ENCODE peak calls at places on chromosomes 6 and 20, in nine cellular contexts. One of them, this sample, is unnamed.

GRCh38 chr6:82741996-82742385 is 323.6 kb downstream of the UBE3D start:
- DNase-seq in tibial nerve: no peak
- DNase-seq in GM23338: peak; percentile 5
- DNase-seq in IMR-90: no peak
- DNase-seq in prostate gland: no peak
- DNase-seq in psoas muscle: no peak
- DNase-seq in stomach: no peak
- DNase-seq in neural progenitor cell: peak; percentile 83
- DNase-seq in CD8-positive, alpha-beta T cell: no peak
- DNase-seq in this sample: no peak

GRCh38 chr6:154337423-154338005 is 19.1 kb downstream of the IPCEF1 start:
- DNase-seq in stomach: no peak
- DNase-seq in prostate gland: no peak
- DNase-seq in GM23338: no peak
- DNase-seq in CD8-positive, alpha-beta T cell: no peak
- DNase-seq in tibial nerve: no peak
- DNase-seq in IMR-90: no peak
- DNase-seq in psoas muscle: no peak
- DNase-seq in neural progenitor cell: no peak
- DNase-seq in this sample: no peak

GRCh38 chr6:111204305-111204704 is 117.0 kb downstream of the SLC16A10 start:
- DNase-seq in GM23338: no peak
- DNase-seq in tibial nerve: no peak
- DNase-seq in CD8-positive, alpha-beta T cell: no peak
- DNase-seq in prostate gland: no peak
- DNase-seq in stomach: no peak
- DNase-seq in neural progenitor cell: no peak
- DNase-seq in psoas muscle: no peak
- DNase-seq in IMR-90: no peak
- DNase-seq in this sample: no peak

GRCh38 chr6:3253597-3253961 is 5.2 kb upstream of the PSMG4 start:
- DNase-seq in stomach: no peak
- DNase-seq in neural progenitor cell: no peak
- DNase-seq in prostate gland: no peak
- DNase-seq in CD8-positive, alpha-beta T cell: no peak
- DNase-seq in psoas muscle: no peak
- DNase-seq in GM23338: no peak
- DNase-seq in tibial nerve: no peak
- DNase-seq in IMR-90: no peak
- DNase-seq in this sample: no peak

GRCh38 chr6:75205776-75206334 is at the start of gene COL12A1:
- DNase-seq in neural progenitor cell: peak; percentile 87
- DNase-seq in psoas muscle: peak; percentile 95
- DNase-seq in GM23338: peak; percentile 90
- DNase-seq in IMR-90: peak; percentile 100
- DNase-seq in tibial nerve: peak; percentile 94
- DNase-seq in CD8-positive, alpha-beta T cell: no peak
- DNase-seq in prostate gland: peak; percentile 83
- DNase-seq in stomach: peak; percentile 80
- DNase-seq in this sample: no peak

GRCh38 chr6:12761376-12762115 is 45.0 kb downstream of the PHACTR1 start:
- DNase-seq in CD8-positive, alpha-beta T cell: no peak
- DNase-seq in neural progenitor cell: no peak
- DNase-seq in prostate gland: no peak
- DNase-seq in IMR-90: no peak
- DNase-seq in psoas muscle: no peak
- DNase-seq in GM23338: no peak
- DNase-seq in stomach: no peak
- DNase-seq in tibial nerve: no peak
- DNase-seq in this sample: no peak

GRCh38 chr20:20894753-20895152 is 182.3 kb upstream of the RALGAPA2 start:
- DNase-seq in prostate gland: no peak
- DNase-seq in stomach: no peak
- DNase-seq in CD8-positive, alpha-beta T cell: no peak
- DNase-seq in neural progenitor cell: no peak
- DNase-seq in IMR-90: no peak
- DNase-seq in tibial nerve: peak; percentile 23
- DNase-seq in psoas muscle: no peak
- DNase-seq in GM23338: peak; percentile 19
- DNase-seq in this sample: no peak

GRCh38 chr20:51487525-51488279 is 54.8 kb downstream of the NFATC2 start:
- DNase-seq in stomach: no peak
- DNase-seq in CD8-positive, alpha-beta T cell: no peak
- DNase-seq in psoas muscle: no peak
- DNase-seq in GM23338: no peak
- DNase-seq in IMR-90: peak; percentile 95
- DNase-seq in tibial nerve: no peak
- DNase-seq in neural progenitor cell: no peak
- DNase-seq in prostate gland: no peak
- DNase-seq in this sample: no peak

GRCh38 chr6:134830945-134831344 is 119.0 kb downstream of the ALDH8A1 start:
- DNase-seq in stomach: no peak
- DNase-seq in tibial nerve: no peak
- DNase-seq in psoas muscle: no peak
- DNase-seq in neural progenitor cell: no peak
- DNase-seq in prostate gland: no peak
- DNase-seq in CD8-positive, alpha-beta T cell: no peak
- DNase-seq in IMR-90: no peak
- DNase-seq in GM23338: no peak
- DNase-seq in this sample: no peak

GRCh38 chr6:105680131-105680530 is 277.2 kb upstream of the PREP start:
- DNase-seq in neural progenitor cell: no peak
- DNase-seq in tibial nerve: no peak
- DNase-seq in psoas muscle: no peak
- DNase-seq in IMR-90: no peak
- DNase-seq in CD8-positive, alpha-beta T cell: no peak
- DNase-seq in stomach: no peak
- DNase-seq in prostate gland: no peak
- DNase-seq in GM23338: no peak
- DNase-seq in this sample: no peak

GRCh38 chr20:46984391-46984790 is 89.7 kb downstream of the EYA2 start:
- DNase-seq in psoas muscle: no peak
- DNase-seq in IMR-90: peak; percentile 31
- DNase-seq in neural progenitor cell: no peak
- DNase-seq in prostate gland: no peak
- DNase-seq in tibial nerve: no peak
- DNase-seq in stomach: peak; percentile 46
- DNase-seq in CD8-positive, alpha-beta T cell: no peak
- DNase-seq in GM23338: no peak
- DNase-seq in this sample: no peak

GRCh38 chr20:53839423-53840176 is 230.8 kb downstream of the BCAS1 start:
- DNase-seq in tibial nerve: no peak
- DNase-seq in IMR-90: no peak
- DNase-seq in prostate gland: no peak
- DNase-seq in psoas muscle: no peak
- DNase-seq in neural progenitor cell: no peak
- DNase-seq in CD8-positive, alpha-beta T cell: peak; percentile 72
- DNase-seq in stomach: peak; percentile 52
- DNase-seq in GM23338: no peak
- DNase-seq in this sample: no peak

GRCh38 chr6:160442151-160442550 is 94.0 kb downstream of the SLC22A3 start:
- DNase-seq in stomach: no peak
- DNase-seq in psoas muscle: no peak
- DNase-seq in GM23338: no peak
- DNase-seq in IMR-90: no peak
- DNase-seq in tibial nerve: no peak
- DNase-seq in prostate gland: no peak
- DNase-seq in neural progenitor cell: no peak
- DNase-seq in CD8-positive, alpha-beta T cell: no peak
- DNase-seq in this sample: no peak

GRCh38 chr20:3235661-3236324 is 3.2 kb downstream of the SLC4A11 start:
- DNase-seq in tibial nerve: no peak
- DNase-seq in stomach: no peak
- DNase-seq in CD8-positive, alpha-beta T cell: no peak
- DNase-seq in GM23338: no peak
- DNase-seq in psoas muscle: no peak
- DNase-seq in neural progenitor cell: no peak
- DNase-seq in prostate gland: no peak
- DNase-seq in IMR-90: peak; percentile 47
- DNase-seq in this sample: no peak

GRCh38 chr6:85670573-85670972 is 27.9 kb upstream of the SYNCRIP start:
- DNase-seq in prostate gland: no peak
- DNase-seq in tibial nerve: no peak
- DNase-seq in GM23338: peak; percentile 5
- DNase-seq in psoas muscle: no peak
- DNase-seq in stomach: no peak
- DNase-seq in neural progenitor cell: no peak
- DNase-seq in CD8-positive, alpha-beta T cell: no peak
- DNase-seq in IMR-90: peak; percentile 55
- DNase-seq in this sample: no peak

GRCh38 chr6:125188037-125188436 is 34.5 kb downstream of the TPD52L1 start:
- DNase-seq in neural progenitor cell: no peak
- DNase-seq in psoas muscle: no peak
- DNase-seq in IMR-90: peak; percentile 77
- DNase-seq in stomach: no peak
- DNase-seq in prostate gland: no peak
- DNase-seq in CD8-positive, alpha-beta T cell: no peak
- DNase-seq in GM23338: no peak
- DNase-seq in tibial nerve: no peak
- DNase-seq in this sample: no peak

GRCh38 chr6:125191916-125192609 is 38.5 kb downstream of the TPD52L1 start:
- DNase-seq in CD8-positive, alpha-beta T cell: peak; percentile 50
- DNase-seq in stomach: peak; percentile 55
- DNase-seq in tibial nerve: peak; percentile 19
- DNase-seq in IMR-90: peak; percentile 88
- DNase-seq in psoas muscle: peak; percentile 52
- DNase-seq in neural progenitor cell: peak; percentile 65
- DNase-seq in GM23338: peak; percentile 89
- DNase-seq in prostate gland: peak; percentile 28
- DNase-seq in this sample: peak; percentile 61

GRCh38 chr6:125190667-125191066 is 37.1 kb downstream of the TPD52L1 start:
- DNase-seq in IMR-90: no peak
- DNase-seq in psoas muscle: no peak
- DNase-seq in prostate gland: no peak
- DNase-seq in CD8-positive, alpha-beta T cell: no peak
- DNase-seq in tibial nerve: no peak
- DNase-seq in stomach: no peak
- DNase-seq in neural progenitor cell: peak; percentile 43
- DNase-seq in GM23338: peak; percentile 34
- DNase-seq in this sample: no peak

GRCh38 chr6:125188594-125189203 is 35.1 kb downstream of the TPD52L1 start:
- DNase-seq in CD8-positive, alpha-beta T cell: no peak
- DNase-seq in psoas muscle: no peak
- DNase-seq in tibial nerve: no peak
- DNase-seq in prostate gland: no peak
- DNase-seq in stomach: no peak
- DNase-seq in neural progenitor cell: no peak
- DNase-seq in IMR-90: no peak
- DNase-seq in GM23338: no peak
- DNase-seq in this sample: no peak

GRCh38 chr6:125189494-125189893 is 35.9 kb downstream of the TPD52L1 start:
- DNase-seq in stomach: peak; percentile 38
- DNase-seq in prostate gland: no peak
- DNase-seq in CD8-positive, alpha-beta T cell: no peak
- DNase-seq in neural progenitor cell: no peak
- DNase-seq in GM23338: no peak
- DNase-seq in tibial nerve: no peak
- DNase-seq in psoas muscle: no peak
- DNase-seq in IMR-90: no peak
- DNase-seq in this sample: no peak
- H3K4me1 ChIP-seq in stomach: peaks cover 32% of the 10 kb centered on the region
- H3K4me1 ChIP-seq in prostate gland: peaks cover 4% of the 10 kb centered on the region
- H3K4me1 ChIP-seq in CD8-positive, alpha-beta T cell: no peaks in the 10 kb centered on the region
- H3K4me1 ChIP-seq in neural progenitor cell: peaks cover 15% of the 10 kb centered on the region
- H3K4me1 ChIP-seq in GM23338: no peaks in the 10 kb centered on the region
- H3K4me1 ChIP-seq in tibial nerve: no peaks in the 10 kb centered on the region
- H3K4me1 ChIP-seq in psoas muscle: peaks cover 60% of the 10 kb centered on the region
- H3K4me1 ChIP-seq in IMR-90: peaks cover 6% of the 10 kb centered on the region
- H3K4me1 ChIP-seq in this sample: peaks cover 2% of the 10 kb centered on the region

DNA sequence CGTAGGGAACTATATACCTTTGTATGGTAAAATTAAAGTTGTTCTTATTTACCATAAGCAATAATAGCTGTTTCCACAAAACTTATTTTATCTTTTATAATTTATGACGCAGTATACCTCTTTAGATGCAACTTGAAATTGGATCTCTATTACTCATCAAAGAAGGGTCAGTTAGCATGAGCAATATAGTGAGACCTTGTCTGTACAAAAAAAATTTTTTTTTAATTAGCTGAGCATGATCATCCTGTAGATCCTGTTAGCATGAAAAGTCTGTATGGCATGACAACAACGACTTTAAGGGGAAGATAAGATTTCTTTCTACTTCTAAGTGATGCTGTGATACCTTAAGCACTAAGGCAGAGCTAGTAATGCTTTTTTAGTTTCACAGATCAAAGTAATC is 5.9 kb downstream of the ALDH5A1 start:
- DNase-seq in tibial nerve: no peak
- DNase-seq in CD8-positive, alpha-beta T cell: no peak
- DNase-seq in prostate gland: no peak
- DNase-seq in psoas muscle: no peak
- DNase-seq in GM23338: no peak
- DNase-seq in neural progenitor cell: no peak
- DNase-seq in stomach: no peak
- DNase-seq in IMR-90: no peak
- DNase-seq in this sample: no peak
- H3K4me1 ChIP-seq in tibial nerve: no peaks in the 10 kb centered on the region
- H3K4me1 ChIP-seq in CD8-positive, alpha-beta T cell: no peaks in the 10 kb centered on the region
- H3K4me1 ChIP-seq in prostate gland: peaks cover under 1% of the 10 kb centered on the region
- H3K4me1 ChIP-seq in psoas muscle: peaks cover 7% of the 10 kb centered on the region
- H3K4me1 ChIP-seq in GM23338: peaks cover 20% of the 10 kb centered on the region
- H3K4me1 ChIP-seq in neural progenitor cell: no peaks in the 10 kb centered on the region
- H3K4me1 ChIP-seq in stomach: peaks cover 7% of the 10 kb centered on the region
- H3K4me1 ChIP-seq in IMR-90: no peaks in the 10 kb centered on the region
- H3K4me1 ChIP-seq in this sample: peaks cover 2% of the 10 kb centered on the region

GRCh38 chr6:44120692-44121443 is 6.4 kb downstream of the MRPL14 start:
- DNase-seq in GM23338: no peak
- DNase-seq in tibial nerve: no peak
- DNase-seq in neural progenitor cell: peak; percentile 46
- DNase-seq in prostate gland: no peak
- DNase-seq in psoas muscle: no peak
- DNase-seq in CD8-positive, alpha-beta T cell: no peak
- DNase-seq in stomach: no peak
- DNase-seq in IMR-90: no peak
- DNase-seq in this sample: no peak
- H3K4me1 ChIP-seq in GM23338: peaks cover 74% of the 10 kb centered on the region
- H3K4me1 ChIP-seq in tibial nerve: no peaks in the 10 kb centered on the region
- H3K4me1 ChIP-seq in neural progenitor cell: peaks cover 54% of the 10 kb centered on the region
- H3K4me1 ChIP-seq in prostate gland: peaks cover 15% of the 10 kb centered on the region
- H3K4me1 ChIP-seq in psoas muscle: peaks cover 93% of the 10 kb centered on the region
- H3K4me1 ChIP-seq in CD8-positive, alpha-beta T cell: peaks cover 56% of the 10 kb centered on the region
- H3K4me1 ChIP-seq in stomach: peaks cover 100% of the 10 kb centered on the region
- H3K4me1 ChIP-seq in IMR-90: peaks cover 44% of the 10 kb centered on the region
- H3K4me1 ChIP-seq in this sample: peaks cover 4% of the 10 kb centered on the region

DNA sequence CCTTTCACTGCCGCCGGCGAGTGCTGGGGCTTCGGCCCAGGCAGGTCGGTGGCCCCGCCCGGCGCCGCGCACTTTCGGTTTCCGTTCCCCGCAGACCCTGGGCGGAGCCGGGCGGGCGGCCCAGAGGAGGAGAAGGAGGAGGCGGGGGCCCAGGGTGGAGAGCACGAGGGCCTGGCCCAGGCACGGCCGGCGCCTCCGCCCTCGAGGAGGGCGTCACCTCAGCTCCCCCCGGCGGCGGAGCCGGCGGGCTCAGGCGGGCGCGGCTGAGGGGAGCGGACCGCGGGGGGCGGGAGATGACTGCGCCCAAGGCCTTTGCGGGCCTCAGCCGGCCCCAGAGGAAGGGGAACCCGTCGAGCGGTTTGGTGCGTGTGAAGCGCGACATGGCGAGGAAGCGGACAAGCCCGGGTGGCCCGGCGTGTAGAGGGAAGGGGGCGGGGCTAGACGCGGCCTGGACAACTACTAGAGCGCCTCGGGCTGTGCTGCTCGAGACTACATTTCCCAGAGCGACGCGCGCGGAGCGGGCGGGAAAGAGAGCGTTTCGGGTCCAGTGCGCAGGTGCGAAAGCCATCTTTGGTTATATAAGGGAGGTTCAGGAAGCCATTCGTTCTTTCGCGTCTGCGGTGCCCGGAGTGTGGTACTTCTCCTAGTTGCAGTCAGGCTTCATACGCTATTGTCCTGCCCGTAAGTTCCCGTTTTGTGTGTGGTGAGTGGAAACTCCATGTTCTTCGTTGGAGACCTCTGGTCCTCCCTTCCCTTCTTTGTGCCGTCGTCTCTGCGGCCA is at the start of gene ZNFX1:
- DNase-seq in stomach: peak; percentile 99
- DNase-seq in GM23338: peak; percentile 99
- DNase-seq in prostate gland: peak; percentile 99
- DNase-seq in IMR-90: peak; percentile 96
- DNase-seq in psoas muscle: peak; percentile 99
- DNase-seq in neural progenitor cell: peak; percentile 99
- DNase-seq in CD8-positive, alpha-beta T cell: peak; percentile 99
- DNase-seq in tibial nerve: peak; percentile 99
- DNase-seq in this sample: peak; percentile 87
- H3K4me1 ChIP-seq in stomach: peaks cover 77% of the 10 kb centered on the region
- H3K4me1 ChIP-seq in GM23338: peaks cover 24% of the 10 kb centered on the region
- H3K4me1 ChIP-seq in prostate gland: peaks cover 18% of the 10 kb centered on the region
- H3K4me1 ChIP-seq in IMR-90: peaks cover 7% of the 10 kb centered on the region
- H3K4me1 ChIP-seq in psoas muscle: peaks cover 52% of the 10 kb centered on the region
- H3K4me1 ChIP-seq in neural progenitor cell: peaks cover 17% of the 10 kb centered on the region
- H3K4me1 ChIP-seq in CD8-positive, alpha-beta T cell: peaks cover 66% of the 10 kb centered on the region
- H3K4me1 ChIP-seq in tibial nerve: no peaks in the 10 kb centered on the region
- H3K4me1 ChIP-seq in this sample: peaks cover 2% of the 10 kb centered on the region

This sample was measured in iPS DF 6.9.